ENCODE peak calls at places on chromosomes 13 and 19, in five cellular contexts. F, U, P, G and E are unnamed samples.

GRCh38 chr19:3785464-3785937 is 680 bp downstream of the MATK start:
- ATAC-seq in F (no peak), U (no peak), P (no peak), G (no peak), E (no peak)

GRCh38 chr13:101019126-101019525 is 344.5 kb upstream of the TMTC4 start:
- ATAC-seq in F (no peak), U (no peak), P (no peak), G (no peak), E (no peak)

GRCh38 chr13:94154362-94154761 is 325.1 kb downstream of the DCT start:
- ATAC-seq in F (no peak), U (no peak), P (peak), G (no peak), E (no peak)

GRCh38 chr13:43911871-43912270 is 32.2 kb downstream of the LACC1 start:
- ATAC-seq in F (peak), U (no peak), P (peak), G (no peak), E (no peak)

GRCh38 chr19:726993-727956 is 18.5 kb downstream of the PALM start:
- ATAC-seq in F (peak), U (no peak), P (peak), G (no peak), E (peak)

GRCh38 chr19:2695288-2695866 is 7.1 kb downstream of the GNG7 start:
- ATAC-seq in F (peak), U (no peak), P (peak), G (no peak), E (no peak)

GRCh38 chr13:50942630-50943311 is 33.2 kb downstream of the RNASEH2B start:
- ATAC-seq in F (no peak), U (no peak), P (no peak), G (no peak), E (no peak)

GRCh38 chr19:3604227-3604986 is 2.3 kb downstream of the TBXA2R start:
- ATAC-seq in F (no peak), U (peak), P (no peak), G (no peak), E (peak)

GRCh38 chr13:75432045-75432444 is 49.9 kb downstream of the TBC1D4 start:
- ATAC-seq in F (peak), U (peak), P (peak), G (no peak), E (no peak)

GRCh38 chr19:23075031-23075733 is 41.6 kb upstream of the ZNF730 start:
- ATAC-seq in F (peak), U (no peak), P (peak), G (peak), E (peak)

GRCh38 chr13:111525320-111526118 is 205.1 kb downstream of the TEX29 start:
- ATAC-seq in F (no peak), U (no peak), P (no peak), G (no peak), E (no peak)

GRCh38 chr13:41588899-41589298 is 131.5 kb downstream of the RGCC start:
- ATAC-seq in F (no peak), U (no peak), P (no peak), G (peak), E (no peak)

GRCh38 chr19:35458821-35459391 is 10.8 kb downstream of the FFAR2 start:
- ATAC-seq in F (peak), U (peak), P (no peak), G (no peak), E (peak)

GRCh38 chr13:77751513-77752456 is 54.3 kb downstream of the SLAIN1 start:
- ATAC-seq in F (peak), U (peak), P (peak), G (peak), E (peak)

GRCh38 chr13:113327391-113327765 is 30.3 kb downstream of the LAMP1 start:
- ATAC-seq in F (peak), U (no peak), P (peak), G (no peak), E (no peak)

GRCh38 chr19:35498984-35499383 is 8.7 kb upstream of the KRTDAP start:
- ATAC-seq in F (no peak), U (no peak), P (no peak), G (no peak), E (no peak)

GRCh38 chr19:16631465-16631864 is 3.5 kb upstream of the MED26 start:
- ATAC-seq in F (no peak), U (no peak), P (no peak), G (no peak), E (no peak)

GRCh38 chr13:21884965-21885567 is 214.2 kb downstream of the FGF9 start:
- ATAC-seq in F (no peak), U (no peak), P (no peak), G (no peak), E (no peak)

GRCh38 chr19:4284176-4284958 is 5.3 kb downstream of the SHD start:
- ATAC-seq in F (no peak), U (peak), P (no peak), G (no peak), E (peak)

GRCh38 chr13:100630564-100630963 is 42.0 kb upstream of the GGACT start:
- ATAC-seq in F (no peak), U (no peak), P (no peak), G (no peak), E (no peak)

GRCh38 chr19:6199240-6199983 is 63.9 kb downstream of the ACSBG2 start:
- ATAC-seq in F (peak), U (peak), P (peak), G (peak), E (peak)

GRCh38 chr19:16447015-16447384 is 24.8 kb downstream of the EPS15L1 start:
- ATAC-seq in F (peak), U (peak), P (peak), G (peak), E (peak)

GRCh38 chr19:55118401-55118991 is 1.1 kb upstream of the PPP1R12C start:
- ATAC-seq in F (peak), U (no peak), P (peak), G (no peak), E (no peak)

GRCh38 chr13:26202365-26202972 is 19.6 kb downstream of the RNF6 start:
- ATAC-seq in F (peak), U (no peak), P (no peak), G (no peak), E (no peak)

GRCh38 chr19:56170261-56170660 is 5.5 kb upstream of the GALP start:
- ATAC-seq in F (peak), U (no peak), P (no peak), G (no peak), E (no peak)

GRCh38 chr13:21661510-21661909 is 9.4 kb upstream of the FGF9 start:
- ATAC-seq in F (no peak), U (no peak), P (no peak), G (no peak), E (no peak)

GRCh38 chr13:45055902-45056648 is 64.2 kb upstream of the GTF2F2 start:
- ATAC-seq in F (peak), U (peak), P (peak), G (no peak), E (no peak)

GRCh38 chr13:112997188-112998135 is 28.4 kb downstream of the MCF2L start:
- ATAC-seq in F (no peak), U (no peak), P (no peak), G (no peak), E (no peak)

GRCh38 chr19:55340784-55341147 is 1.1 kb downstream of the KMT5C start:
- ATAC-seq in F (no peak), U (no peak), P (no peak), G (no peak), E (no peak)

GRCh38 chr19:55340144-55340783 is 588 bp downstream of the KMT5C start:
- ATAC-seq in F (no peak), U (peak), P (no peak), G (no peak), E (no peak)

GRCh38 chr19:48896191-48896720 is 2.3 kb downstream of the TULP2 start:
- ATAC-seq in F (peak), U (peak), P (peak), G (peak), E (no peak)